ENCODE peak calls at places on chromosomes 12 and 14, in seven cellular contexts. N is HS-27A, R is D341Med, V is fibroblast of pulmonary artery, D is astrocyte of the hippocampus, W is NCI-H1092, T is A549. H is an unnamed sample.
A peak's percentile ranks its signal among the peaks of the same experiment; 100 is the strongest.

GRCh38 chr12:38282886-38283285 is 33.7 kb upstream of the ALG10B start:
- DNase-seq in N (no peak), R (no peak), V (no peak), D (no peak), W (no peak), T (peak; percentile 15), H (no peak)

GRCh38 chr12:120196363-120196762 is 1.8 kb upstream of the GCN1 start:
- DNase-seq in N (no peak), R (no peak), V (no peak), D (no peak), W (no peak), T (no peak), H (no peak)

GRCh38 chr14:42884100-42884499 is 1277.4 kb downstream of the LRFN5 start:
- DNase-seq in N (no peak), R (no peak), V (peak; percentile 91), D (peak; percentile 42), W (no peak), T (peak; percentile 54), H (no peak)

GRCh38 chr12:1369942-1370620 is 224.3 kb downstream of the FBXL14 start:
- DNase-seq in N (no peak), R (no peak), V (no peak), D (no peak), W (no peak), T (no peak), H (no peak)

GRCh38 chr12:12813120-12814101 is at the start of gene DDX47:
- DNase-seq in N (no peak), R (peak; percentile 97), V (peak; percentile 92), D (peak; percentile 97), W (peak; percentile 81), T (peak; percentile 95), H (peak; percentile 95)

GRCh38 chr12:67002711-67003110 is 266.4 kb upstream of the CAND1 start:
- DNase-seq in N (no peak), R (no peak), V (no peak), D (peak; percentile 31), W (no peak), T (peak; percentile 38), H (no peak)

GRCh38 chr12:98595152-98595988 is 1.9 kb downstream of the SLC25A3 start:
- DNase-seq in N (peak; percentile 64), R (no peak), V (peak; percentile 75), D (peak; percentile 73), W (no peak), T (no peak), H (no peak)

GRCh38 chr12:11689591-11690158 is 40.2 kb downstream of the ETV6 start:
- DNase-seq in N (no peak), R (peak; percentile 60), V (no peak), D (no peak), W (no peak), T (no peak), H (peak; percentile 15)

GRCh38 chr14:97848351-97848980 is 1051.3 kb downstream of the VRK1 start:
- DNase-seq in N (no peak), R (no peak), V (no peak), D (peak; percentile 2), W (peak; percentile 93), T (no peak), H (no peak)

GRCh38 chr12:127294651-127295205 is 972.2 kb upstream of the TMEM132C start:
- DNase-seq in N (no peak), R (no peak), V (no peak), D (peak; percentile 18), W (no peak), T (no peak), H (no peak)

GRCh38 chr14:65604946-65605345 is 192.4 kb downstream of the FUT8 start:
- DNase-seq in N (no peak), R (no peak), V (peak; percentile 11), D (no peak), W (no peak), T (peak; percentile 4), H (no peak)

GRCh38 chr12:83462419-83462818 is 775.7 kb downstream of the TMTC2 start:
- DNase-seq in N (no peak), R (peak; percentile 24), V (no peak), D (no peak), W (no peak), T (no peak), H (no peak)

GRCh38 chr14:76958975-76959710 is 69.4 kb downstream of the IRF2BPL start:
- DNase-seq in N (no peak), R (peak; percentile 17), V (no peak), D (peak; percentile 88), W (no peak), T (peak; percentile 87), H (peak; percentile 77)

GRCh38 chr12:119592232-119592631 is 1.3 kb upstream of the TMEM233 start:
- DNase-seq in N (no peak), R (no peak), V (peak; percentile 35), D (no peak), W (no peak), T (no peak), H (no peak)

GRCh38 chr14:96741151-96741977 is 55.8 kb upstream of the VRK1 start:
- DNase-seq in N (no peak), R (peak; percentile 92), V (peak; percentile 44), D (peak; percentile 78), W (peak; percentile 10), T (peak; percentile 39), H (peak; percentile 67)

GRCh38 chr14:51880810-51881580 is 20.6 kb downstream of the GNG2 start:
- DNase-seq in N (no peak), R (no peak), V (peak; percentile 11), D (no peak), W (no peak), T (no peak), H (no peak)

GRCh38 chr12:2797721-2798418 is 3.1 kb downstream of the FKBP4 start:
- DNase-seq in N (no peak), R (no peak), V (peak; percentile 53), D (peak; percentile 50), W (no peak), T (no peak), H (no peak)

GRCh38 chr14:42804146-42804545 is 1197.5 kb downstream of the LRFN5 start:
- DNase-seq in N (no peak), R (no peak), V (no peak), D (no peak), W (peak; percentile 19), T (no peak), H (no peak)

GRCh38 chr12:12804011-12804410 is 9.1 kb upstream of the DDX47 start:
- DNase-seq in N (no peak), R (no peak), V (peak; percentile 27), D (no peak), W (no peak), T (peak; percentile 90), H (no peak)

GRCh38 chr14:106530423-106531107 is 1004.2 kb downstream of the TMEM121 start:
- DNase-seq in N (no peak), R (no peak), V (no peak), D (no peak), W (no peak), T (peak; percentile 42), H (peak; percentile 10)

GRCh38 chr12:93783827-93784226 is 106.7 kb downstream of the CRADD start:
- DNase-seq in N (no peak), R (no peak), V (no peak), D (no peak), W (no peak), T (no peak), H (no peak)

GRCh38 chr14:74610199-74610865 is 1.7 kb downstream of the LTBP2 start:
- DNase-seq in N (no peak), R (no peak), V (no peak), D (no peak), W (no peak), T (no peak), H (no peak)

GRCh38 chr14:92665699-92666110 is 82.7 kb downstream of the LGMN start:
- DNase-seq in N (no peak), R (no peak), V (no peak), D (no peak), W (no peak), T (no peak), H (no peak)

GRCh38 chr14:35196571-35196970 is 74.2 kb downstream of the PRORP start:
- DNase-seq in N (no peak), R (no peak), V (no peak), D (no peak), W (no peak), T (peak; percentile 35), H (no peak)

GRCh38 chr14:65361920-65362319 is 50.6 kb upstream of the FUT8 start:
- DNase-seq in N (no peak), R (no peak), V (peak; percentile 89), D (peak; percentile 68), W (no peak), T (no peak), H (no peak)

GRCh38 chr12:23944067-23944466 is 5.4 kb downstream of the SOX5 start:
- DNase-seq in N (no peak), R (no peak), V (no peak), D (peak; percentile 58), W (no peak), T (no peak), H (no peak)

GRCh38 chr12:24839268-24839791 is 109.6 kb downstream of the BCAT1 start:
- DNase-seq in N (no peak), R (no peak), V (no peak), D (no peak), W (no peak), T (no peak), H (no peak)

GRCh38 chr12:100473716-100474150 is at the start of gene NR1H4:
- DNase-seq in N (no peak), R (no peak), V (peak; percentile 42), D (peak; percentile 65), W (no peak), T (peak; percentile 29), H (no peak)

GRCh38 chr14:77067632-77068514 is 30.2 kb upstream of the CIPC start:
- DNase-seq in N (no peak), R (peak; percentile 90), V (peak; percentile 74), D (peak; percentile 85), W (peak; percentile 75), T (peak; percentile 79), H (peak; percentile 74)

GRCh38 chr12:46174919-46175318 is 93.9 kb downstream of the SLC38A1 start:
- DNase-seq in N (no peak), R (no peak), V (no peak), D (no peak), W (no peak), T (no peak), H (no peak)

GRCh38 chr12:98750511-98750910 is 105.4 kb downstream of the APAF1 start:
- DNase-seq in N (no peak), R (no peak), V (no peak), D (no peak), W (no peak), T (no peak), H (no peak)

GRCh38 chr12:26790645-26790994 is 42.4 kb downstream of the ITPR2 start:
- DNase-seq in N (no peak), R (no peak), V (no peak), D (peak; percentile 35), W (no peak), T (no peak), H (no peak)

GRCh38 chr14:75063013-75063412 is 811 bp downstream of the ACYP1 start:
- DNase-seq in N (no peak), R (no peak), V (no peak), D (no peak), W (no peak), T (no peak), H (no peak)

GRCh38 chr14:65098586-65098985 is 3.7 kb downstream of the MAX start:
- DNase-seq in N (no peak), R (no peak), V (peak; percentile 35), D (no peak), W (no peak), T (no peak), H (no peak)

GRCh38 chr14:32012571-32012970 is 64.5 kb upstream of the ARHGAP5 start:
- DNase-seq in N (no peak), R (no peak), V (no peak), D (no peak), W (no peak), T (no peak), H (no peak)

H was measured in WERI-Rb-1.